ENCODE peak calls at places on chromosomes 5 and 9, in five cellular contexts. R, X, T, F and A are unnamed samples. For H3K4me1, the result is how much of the 10 kb centered on the place peaks cover.

GRCh38 chr5:96995419-96995818 is 59.5 kb downstream of the LNPEP start:
- DNase-seq in R (no peak), T (no peak), F (no peak), X (no peak), A (no peak)

GRCh38 chr9:125690679-125691078 is 16.3 kb downstream of the MAPKAP1 start:
- DNase-seq in X (no peak), R (no peak), T (no peak), F (no peak), A (no peak)

GRCh38 chr5:139678751-139679750 is 30.9 kb downstream of the CXXC5 start:
- DNase-seq in R (no peak), F (no peak), T (no peak), X (no peak), A (no peak)

GRCh38 chr5:79773612-79774011 is 84.0 kb downstream of the CMYA5 start:
- DNase-seq in F (no peak), T (no peak), R (no peak), X (no peak), A (no peak)

GRCh38 chr5:175824621-175825020 is 46.8 kb upstream of the CPLX2 start:
- DNase-seq in T (no peak), X (no peak), R (no peak), F (no peak), A (no peak)

GRCh38 chr5:38878391-38879090 is 32.7 kb downstream of the OSMR start:
- DNase-seq in X (no peak), T (no peak), R (no peak), F (no peak), A (no peak)

GRCh38 chr5:115634343-115635132 is 8.7 kb upstream of the TMED7 start:
- DNase-seq in X (peak), R (peak), F (peak), T (peak), A (peak)

GRCh38 chr5:180085837-180086236 is 14.3 kb upstream of the RNF130 start:
- DNase-seq in F (no peak), T (no peak), X (no peak), R (no peak), A (no peak)

GRCh38 chr9:37966443-37967271 is 62.7 kb upstream of the SLC25A51 start:
- DNase-seq in T (no peak), X (no peak), R (no peak), F (no peak), A (peak)

GRCh38 chr5:90658620-90659019 is 100.0 kb downstream of the ADGRV1 start:
- DNase-seq in F (no peak), R (no peak), T (no peak), X (no peak), A (no peak)

GRCh38 chr5:177295929-177296328 is 7.6 kb downstream of the RAB24 start:
- DNase-seq in X (no peak), T (no peak), F (no peak), R (no peak), A (no peak)

GRCh38 chr5:2900360-2900759 is 148.9 kb upstream of the IRX2 start:
- DNase-seq in T (no peak), R (peak), F (no peak), X (no peak), A (no peak)
- H3K4me1 ChIP-seq in T (under half), R (under half), F (under half), X (under half), A (under half)

GRCh38 chr9:93091056-93091452 is 5.0 kb upstream of the CARD19 start:
- DNase-seq in F (no peak), X (no peak), R (peak), T (no peak), A (no peak)
- H3K27ac ChIP-seq in F (peak), X (no peak), R (no peak), T (no peak), A (no peak)

DNA sequence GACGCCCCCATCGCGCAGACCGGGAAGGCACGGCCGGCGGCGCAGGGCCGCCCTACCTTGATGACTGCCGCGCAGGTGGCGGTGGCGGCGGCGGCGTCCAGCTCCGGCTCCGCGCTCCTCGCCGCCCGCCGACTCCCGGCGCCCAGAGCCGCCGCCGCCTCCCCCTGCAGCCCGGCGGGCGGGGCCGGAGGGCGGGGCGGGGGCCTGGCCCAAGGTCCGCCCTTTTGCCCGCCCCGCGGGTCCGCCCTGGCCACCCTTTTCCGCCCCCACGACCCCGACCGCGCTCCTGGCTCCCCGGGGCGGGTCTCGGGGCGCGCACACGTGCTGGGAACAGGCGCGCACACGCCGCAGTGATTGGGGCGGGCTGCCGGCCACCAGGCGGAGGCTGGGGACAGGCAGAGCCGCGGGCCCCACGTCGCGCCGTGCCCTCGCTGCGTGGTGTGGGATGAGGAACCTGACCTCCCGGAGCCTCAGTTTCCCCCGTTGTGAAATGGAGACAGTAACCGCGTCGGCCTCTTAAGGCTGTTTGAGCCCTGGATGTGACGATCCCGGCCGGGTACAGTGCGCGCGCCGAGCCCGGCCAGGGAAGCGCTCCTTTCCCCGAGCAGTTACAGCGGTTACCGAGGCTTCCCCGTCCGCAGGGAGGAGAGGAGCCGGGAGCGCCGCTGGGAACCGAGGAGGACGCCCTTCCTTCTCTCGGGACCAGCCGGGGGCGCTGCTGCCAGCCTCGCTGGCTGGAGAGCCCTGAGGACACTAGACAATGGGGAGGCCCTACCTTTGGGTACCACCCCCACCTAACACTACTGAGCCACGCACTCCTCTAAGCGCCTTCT is at the start of gene CORO2A:
- DNase-seq in T (no peak), R (no peak), X (peak), F (peak), A (peak)
- TF ChIP-seq POLR2AphosphoS5 in T (no peak), R (no peak), X (peak), F (peak), A (no peak)

GRCh38 chr5:69493235-69493925 is 790 bp downstream of the OCLN start:
- DNase-seq in X (no peak), T (no peak), R (no peak), F (no peak), A (peak)
- H3K4me1 ChIP-seq in X (under half), T (under half), R (under half), F (under half), A (under half)

GRCh38 chr5:151555760-151556576 is 35.2 kb downstream of the FAT2 start:
- DNase-seq in X (no peak), T (no peak), F (no peak), R (no peak), A (no peak)
- H3K27ac ChIP-seq in X (peak), T (no peak), F (no peak), R (no peak), A (no peak)

GRCh38 chr9:8751531-8751930 is 952.0 kb upstream of the DMAC1 start:
- DNase-seq in T (no peak), X (no peak), F (no peak), R (no peak), A (no peak)
- TF ChIP-seq POLR2AphosphoS5 in T (no peak), X (no peak), F (no peak), R (no peak), A (no peak)

DNA sequence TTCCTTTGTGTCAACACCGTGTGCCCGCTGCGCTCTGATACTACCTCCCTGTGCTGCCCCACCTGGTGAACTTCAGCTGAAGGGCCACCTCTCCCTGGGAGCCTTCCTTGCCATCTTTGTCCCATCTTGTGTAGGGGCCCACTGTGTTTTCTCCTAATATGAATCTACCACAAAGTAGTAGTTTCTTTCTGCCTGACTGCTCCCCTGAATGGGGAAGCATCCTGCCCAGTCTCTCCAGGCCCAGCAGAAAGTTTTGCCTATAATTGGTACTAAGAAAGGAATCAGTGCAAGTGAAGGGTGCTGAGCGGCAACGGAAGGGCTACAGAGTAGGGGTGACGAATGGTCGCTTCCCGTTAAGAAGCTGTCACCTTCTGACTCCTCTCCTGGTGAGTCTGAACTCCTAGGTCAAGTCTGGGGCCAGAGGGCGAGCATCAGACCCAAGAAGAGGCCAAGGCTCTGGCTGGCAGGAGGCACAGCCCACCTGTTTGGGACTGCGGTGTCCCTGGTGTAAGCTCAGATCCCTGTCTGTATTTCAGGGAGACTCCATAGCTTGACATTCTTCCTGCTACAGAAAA is 24.1 kb downstream of the WWC1 start:
- DNase-seq in X (no peak), T (no peak), R (no peak), F (no peak), A (no peak)
- H3K4me1 ChIP-seq in X (under half), T (under half), R (under half), F (half or more), A (under half)

GRCh38 chr9:128391956-128392301 is 20.8 kb downstream of the URM1 start:
- DNase-seq in R (no peak), X (no peak), T (no peak), F (no peak), A (no peak)

GRCh38 chr9:128392302-128393152 is 21.4 kb downstream of the URM1 start:
- DNase-seq in F (no peak), X (no peak), T (no peak), R (no peak), A (no peak)

GRCh38 chr9:128393171-128393761 is 22.1 kb downstream of the URM1 start:
- DNase-seq in T (no peak), R (no peak), X (no peak), F (no peak), A (no peak)

GRCh38 chr9:128394404-128395168 is 23.4 kb downstream of the URM1 start:
- DNase-seq in R (no peak), X (no peak), F (no peak), T (no peak), A (no peak)

DNA sequence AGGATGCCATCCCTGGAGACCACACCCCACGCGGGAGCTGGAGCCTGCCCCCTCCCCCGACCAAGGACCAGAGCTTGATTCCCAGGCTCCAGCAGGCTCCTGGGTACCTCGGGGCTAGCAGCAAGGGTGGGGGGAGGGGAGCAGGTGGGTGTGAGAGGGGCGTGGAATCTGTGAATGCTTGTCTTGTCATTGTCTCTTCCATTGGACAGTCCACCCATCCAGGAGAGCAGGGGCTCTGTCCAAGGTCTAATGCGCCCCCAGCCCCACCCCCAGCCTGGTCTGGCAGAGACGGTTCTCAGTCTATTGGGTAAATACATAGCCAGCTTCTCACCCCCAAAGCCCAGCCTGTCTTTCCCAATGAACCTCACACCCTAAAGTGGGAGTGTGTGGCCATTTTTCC is 22.8 kb downstream of the URM1 start:
- DNase-seq in F (no peak), R (no peak), T (no peak), X (no peak), A (no peak)
- H3K27ac ChIP-seq in F (no peak), R (no peak), T (no peak), X (no peak), A (no peak)

GRCh38 chr9:127763918-127764384 is 14.5 kb downstream of the SH2D3C start:
- DNase-seq in F (no peak), T (no peak), R (no peak), X (no peak), A (peak)
- TF ChIP-seq POLR2AphosphoS5 in F (no peak), T (no peak), R (peak), X (peak), A (peak)